ENCODE peak calls at places on chromosome 22, in seven cellular contexts. One of them, this sample, is unnamed.

GRCh38 chr22:39574779-39575551 is 4.4 kb downstream of the CACNA1I start:
- DNase-seq in PC-9: peak; percentile 84
- DNase-seq in kidney: no peak
- DNase-seq in esophagus squamous epithelium: no peak
- DNase-seq in psoas muscle: no peak
- DNase-seq in Peyer's patch: no peak
- DNase-seq in thyroid gland: peak; percentile 67
- DNase-seq in this sample: peak; percentile 84

GRCh38 chr22:35352214-35353111 is 28.4 kb upstream of the HMOX1 start:
- DNase-seq in PC-9: no peak
- DNase-seq in kidney: peak; percentile 92
- DNase-seq in esophagus squamous epithelium: peak; percentile 52
- DNase-seq in psoas muscle: peak; percentile 81
- DNase-seq in Peyer's patch: peak; percentile 86
- DNase-seq in thyroid gland: peak; percentile 40
- DNase-seq in this sample: no peak

GRCh38 chr22:38098410-38099249 is 11.9 kb downstream of the BAIAP2L2 start:
- DNase-seq in PC-9: no peak
- DNase-seq in kidney: no peak
- DNase-seq in esophagus squamous epithelium: no peak
- DNase-seq in psoas muscle: no peak
- DNase-seq in Peyer's patch: no peak
- DNase-seq in thyroid gland: no peak
- DNase-seq in this sample: no peak

GRCh38 chr22:20783844-20784723 is 10.2 kb downstream of the SERPIND1 start:
- DNase-seq in PC-9: peak; percentile 38
- DNase-seq in kidney: no peak
- DNase-seq in esophagus squamous epithelium: no peak
- DNase-seq in psoas muscle: no peak
- DNase-seq in Peyer's patch: peak; percentile 63
- DNase-seq in thyroid gland: peak; percentile 53
- DNase-seq in this sample: peak; percentile 17

GRCh38 chr22:35198738-35199137 is 58.6 kb upstream of the HMGXB4 start:
- DNase-seq in PC-9: no peak
- DNase-seq in kidney: no peak
- DNase-seq in esophagus squamous epithelium: no peak
- DNase-seq in psoas muscle: no peak
- DNase-seq in Peyer's patch: no peak
- DNase-seq in thyroid gland: no peak
- DNase-seq in this sample: no peak

GRCh38 chr22:22942511-22943329 is 55.1 kb downstream of the IGLL5 start:
- DNase-seq in PC-9: no peak
- DNase-seq in kidney: no peak
- DNase-seq in esophagus squamous epithelium: no peak
- DNase-seq in psoas muscle: no peak
- DNase-seq in Peyer's patch: peak; percentile 84
- DNase-seq in thyroid gland: peak; percentile 45
- DNase-seq in this sample: peak; percentile 17

GRCh38 chr22:32979606-32980005 is 78.6 kb downstream of the SYN3 start:
- DNase-seq in PC-9: no peak
- DNase-seq in kidney: no peak
- DNase-seq in esophagus squamous epithelium: no peak
- DNase-seq in psoas muscle: no peak
- DNase-seq in Peyer's patch: no peak
- DNase-seq in thyroid gland: no peak
- DNase-seq in this sample: no peak

GRCh38 chr22:40432167-40432566 is 61.8 kb downstream of the SGSM3 start:
- DNase-seq in PC-9: no peak
- DNase-seq in kidney: no peak
- DNase-seq in esophagus squamous epithelium: no peak
- DNase-seq in psoas muscle: no peak
- DNase-seq in Peyer's patch: no peak
- DNase-seq in thyroid gland: no peak
- DNase-seq in this sample: no peak

GRCh38 chr22:27663812-27664211 is 137.7 kb downstream of the MN1 start:
- DNase-seq in PC-9: peak; percentile 74
- DNase-seq in kidney: no peak
- DNase-seq in esophagus squamous epithelium: no peak
- DNase-seq in psoas muscle: no peak
- DNase-seq in Peyer's patch: no peak
- DNase-seq in thyroid gland: no peak
- DNase-seq in this sample: no peak

GRCh38 chr22:22521631-22522030 is 1.6 kb upstream of the ZNF280A start:
- DNase-seq in PC-9: no peak
- DNase-seq in kidney: no peak
- DNase-seq in esophagus squamous epithelium: no peak
- DNase-seq in psoas muscle: no peak
- DNase-seq in Peyer's patch: no peak
- DNase-seq in thyroid gland: no peak
- DNase-seq in this sample: no peak

GRCh38 chr22:38756631-38757463 is 1.0 kb upstream of the SUN2 start:
- DNase-seq in PC-9: no peak
- DNase-seq in kidney: peak; percentile 75
- DNase-seq in esophagus squamous epithelium: no peak
- DNase-seq in psoas muscle: peak; percentile 57
- DNase-seq in Peyer's patch: peak; percentile 46
- DNase-seq in thyroid gland: peak; percentile 50
- DNase-seq in this sample: no peak

GRCh38 chr22:30004101-30004500 is 76.2 kb upstream of the HORMAD2 start:
- DNase-seq in PC-9: no peak
- DNase-seq in kidney: no peak
- DNase-seq in esophagus squamous epithelium: no peak
- DNase-seq in psoas muscle: no peak
- DNase-seq in Peyer's patch: no peak
- DNase-seq in thyroid gland: no peak
- DNase-seq in this sample: no peak

GRCh38 chr22:41925783-41926460 is 684 bp downstream of the TNFRSF13C start:
- DNase-seq in PC-9: no peak
- DNase-seq in kidney: no peak
- DNase-seq in esophagus squamous epithelium: no peak
- DNase-seq in psoas muscle: peak; percentile 90
- DNase-seq in Peyer's patch: peak; percentile 83
- DNase-seq in thyroid gland: peak; percentile 37
- DNase-seq in this sample: no peak

GRCh38 chr22:36279219-36279666 is 26.3 kb downstream of the APOL1 start:
- DNase-seq in PC-9: peak; percentile 25
- DNase-seq in kidney: no peak
- DNase-seq in esophagus squamous epithelium: no peak
- DNase-seq in psoas muscle: no peak
- DNase-seq in Peyer's patch: no peak
- DNase-seq in thyroid gland: no peak
- DNase-seq in this sample: no peak

GRCh38 chr22:46054878-46055158 is 77.9 kb upstream of the WNT7B start:
- DNase-seq in PC-9: no peak
- DNase-seq in kidney: peak; percentile 44
- DNase-seq in esophagus squamous epithelium: no peak
- DNase-seq in psoas muscle: peak; percentile 52
- DNase-seq in Peyer's patch: no peak
- DNase-seq in thyroid gland: no peak
- DNase-seq in this sample: no peak
- H3K27ac ChIP-seq in PC-9: no peak overlapping the region
- H3K27ac ChIP-seq in kidney: peak overlapping the region; percentile 95
- H3K27ac ChIP-seq in esophagus squamous epithelium: peak overlapping the region; percentile 97
- H3K27ac ChIP-seq in psoas muscle: peak overlapping the region; percentile 99
- H3K27ac ChIP-seq in Peyer's patch: peak overlapping the region; percentile 96
- H3K27ac ChIP-seq in thyroid gland: peak overlapping the region; percentile 97
- H3K27ac ChIP-seq in this sample: peak overlapping the region; percentile 100

GRCh38 chr22:50605349-50606074 is 4.9 kb downstream of the MAPK8IP2 start:
- DNase-seq in PC-9: no peak
- DNase-seq in kidney: peak; percentile 66
- DNase-seq in esophagus squamous epithelium: no peak
- DNase-seq in psoas muscle: peak; percentile 36
- DNase-seq in Peyer's patch: no peak
- DNase-seq in thyroid gland: no peak
- DNase-seq in this sample: no peak

GRCh38 chr22:50606561-50607365 is 6.2 kb downstream of the MAPK8IP2 start:
- DNase-seq in PC-9: no peak
- DNase-seq in kidney: peak; percentile 51
- DNase-seq in esophagus squamous epithelium: no peak
- DNase-seq in psoas muscle: no peak
- DNase-seq in Peyer's patch: no peak
- DNase-seq in thyroid gland: no peak
- DNase-seq in this sample: no peak

GRCh38 chr22:50604623-50605348 is 4.2 kb downstream of the MAPK8IP2 start:
- DNase-seq in PC-9: no peak
- DNase-seq in kidney: peak; percentile 58
- DNase-seq in esophagus squamous epithelium: no peak
- DNase-seq in psoas muscle: peak; percentile 41
- DNase-seq in Peyer's patch: no peak
- DNase-seq in thyroid gland: no peak
- DNase-seq in this sample: no peak

GRCh38 chr22:50607366-50608020 is 6.9 kb downstream of the MAPK8IP2 start:
- DNase-seq in PC-9: no peak
- DNase-seq in kidney: no peak
- DNase-seq in esophagus squamous epithelium: no peak
- DNase-seq in psoas muscle: no peak
- DNase-seq in Peyer's patch: no peak
- DNase-seq in thyroid gland: no peak
- DNase-seq in this sample: no peak

GRCh38 chr22:50606126-50606525 is 5.5 kb downstream of the MAPK8IP2 start:
- DNase-seq in PC-9: no peak
- DNase-seq in kidney: peak; percentile 38
- DNase-seq in esophagus squamous epithelium: no peak
- DNase-seq in psoas muscle: no peak
- DNase-seq in Peyer's patch: no peak
- DNase-seq in thyroid gland: no peak
- DNase-seq in this sample: no peak
- TF ChIP-seq CTCF in PC-9: no peak
- TF ChIP-seq CTCF in kidney: no peak
- TF ChIP-seq CTCF in esophagus squamous epithelium: no peak
- TF ChIP-seq CTCF in psoas muscle: no peak
- TF ChIP-seq CTCF in Peyer's patch: no peak
- TF ChIP-seq CTCF in thyroid gland: no peak
- TF ChIP-seq CTCF in this sample: no peak

DNA sequence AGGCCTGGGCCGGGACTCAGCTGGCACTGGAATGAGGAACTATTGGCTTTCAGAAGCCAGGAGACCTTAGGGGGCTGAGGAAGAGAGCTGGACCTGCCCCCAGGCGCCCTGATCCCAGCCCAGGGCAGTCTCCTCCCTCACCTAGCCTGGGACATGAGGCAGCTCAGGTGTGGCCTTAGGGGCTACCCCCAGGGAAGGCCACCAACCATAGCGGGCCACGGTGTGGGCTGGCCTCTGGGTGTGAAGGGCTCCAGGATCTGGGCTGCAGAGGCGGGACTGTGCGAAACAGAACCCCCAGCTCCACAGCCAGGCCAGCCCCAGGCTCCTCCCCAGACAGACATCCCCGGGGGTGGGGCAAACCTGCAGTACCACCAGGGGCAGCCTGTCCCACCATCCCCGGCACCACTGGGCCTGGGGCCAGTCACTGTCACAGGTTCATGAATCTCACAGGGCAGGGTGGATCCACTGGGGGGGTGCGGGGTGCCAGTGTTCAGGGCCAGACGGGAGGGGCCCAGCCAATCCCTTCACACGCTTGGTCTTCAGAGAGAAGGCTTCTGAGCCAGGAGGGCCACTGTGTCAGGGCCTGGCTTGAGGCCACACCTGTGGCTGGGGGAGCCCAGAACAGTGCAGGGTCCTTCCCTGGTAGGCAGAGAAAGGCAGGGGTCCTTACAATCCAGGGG is 3.5 kb downstream of the PLXNB2 start:
- DNase-seq in PC-9: peak; percentile 94
- DNase-seq in kidney: peak; percentile 91
- DNase-seq in esophagus squamous epithelium: no peak
- DNase-seq in psoas muscle: no peak
- DNase-seq in Peyer's patch: peak; percentile 62
- DNase-seq in thyroid gland: peak; percentile 74
- DNase-seq in this sample: no peak
- H3K27ac ChIP-seq in PC-9: peak overlapping the region; percentile 92
- H3K27ac ChIP-seq in kidney: peak overlapping the region; percentile 82
- H3K27ac ChIP-seq in esophagus squamous epithelium: peak overlapping the region; percentile 96
- H3K27ac ChIP-seq in psoas muscle: peak overlapping the region; percentile 83
- H3K27ac ChIP-seq in Peyer's patch: peak overlapping the region; percentile 97
- H3K27ac ChIP-seq in thyroid gland: peak overlapping the region; percentile 98
- H3K27ac ChIP-seq in this sample: peak overlapping the region; percentile 100

GRCh38 chr22:28703436-28703835 is 23.8 kb upstream of the TTC28 start:
- DNase-seq in PC-9: no peak
- DNase-seq in kidney: no peak
- DNase-seq in esophagus squamous epithelium: no peak
- DNase-seq in psoas muscle: no peak
- DNase-seq in Peyer's patch: no peak
- DNase-seq in thyroid gland: no peak
- DNase-seq in this sample: no peak
- TF ChIP-seq CTCF in PC-9: no peak
- TF ChIP-seq CTCF in kidney: no peak
- TF ChIP-seq CTCF in esophagus squamous epithelium: no peak
- TF ChIP-seq CTCF in psoas muscle: no peak
- TF ChIP-seq CTCF in Peyer's patch: no peak
- TF ChIP-seq CTCF in thyroid gland: no peak
- TF ChIP-seq CTCF in this sample: no peak

GRCh38 chr22:25193130-25193529 is 6.5 kb upstream of the CRYBB3 start:
- DNase-seq in PC-9: no peak
- DNase-seq in kidney: no peak
- DNase-seq in esophagus squamous epithelium: no peak
- DNase-seq in psoas muscle: no peak
- DNase-seq in Peyer's patch: no peak
- DNase-seq in thyroid gland: no peak
- DNase-seq in this sample: no peak
- H3K27ac ChIP-seq in PC-9: no peak overlapping the region
- H3K27ac ChIP-seq in kidney: no peak overlapping the region
- H3K27ac ChIP-seq in esophagus squamous epithelium: no peak overlapping the region
- H3K27ac ChIP-seq in psoas muscle: no peak overlapping the region
- H3K27ac ChIP-seq in Peyer's patch: no peak overlapping the region
- H3K27ac ChIP-seq in thyroid gland: no peak overlapping the region
- H3K27ac ChIP-seq in this sample: no peak overlapping the region